ENCODE peak calls at places on chromosomes 2 and 18, in five cellular contexts. M is HCT116, Z is aorta, K is A549, Y is AG04450. H is an unnamed sample.

GRCh38 chr2:12787891-12788783 is 71.4 kb downstream of the TRIB2 start:
- DNase-seq in M (no peak), Z (no peak), K (no peak), Y (no peak), H (no peak)

GRCh38 chr2:233082934-233083755 is 23.0 kb downstream of the INPP5D start:
- DNase-seq in M (no peak), Z (no peak), K (no peak), Y (no peak), H (no peak)

GRCh38 chr2:169285528-169285927 is 76.8 kb downstream of the LRP2 start:
- DNase-seq in M (no peak), Z (no peak), K (no peak), Y (no peak), H (no peak)

GRCh38 chr18:9951022-9951859 is 37.4 kb downstream of the VAPA start:
- DNase-seq in M (peak; percentile 55), Z (no peak), K (peak; percentile 25), Y (peak; percentile 43), H (peak; percentile 58)

GRCh38 chr2:237455764-237456163 is 31.3 kb upstream of the MLPH start:
- DNase-seq in M (no peak), Z (no peak), K (no peak), Y (no peak), H (no peak)

GRCh38 chr18:22378672-22379282 is 38.9 kb downstream of the CTAGE1 start:
- DNase-seq in M (peak; percentile 39), Z (peak; percentile 47), K (peak; percentile 46), Y (no peak), H (peak; percentile 13)

GRCh38 chr2:111685342-111685741 is 198.7 kb downstream of the ANAPC1 start:
- DNase-seq in M (no peak), Z (no peak), K (no peak), Y (no peak), H (no peak)

GRCh38 chr2:186780701-186781316 is 68.2 kb downstream of the ZSWIM2 start:
- DNase-seq in M (peak; percentile 48), Z (no peak), K (peak; percentile 8), Y (no peak), H (peak; percentile 45)

GRCh38 chr18:12921178-12921577 is 26.6 kb upstream of the SEH1L start:
- DNase-seq in M (no peak), Z (no peak), K (no peak), Y (no peak), H (no peak)

GRCh38 chr2:96962567-96963203 is 23.7 kb downstream of the FAM178B start:
- DNase-seq in M (no peak), Z (no peak), K (no peak), Y (no peak), H (no peak)

GRCh38 chr2:98348066-98348561 is 1.9 kb downstream of the CNGA3 start:
- DNase-seq in M (no peak), Z (no peak), K (no peak), Y (no peak), H (no peak)

GRCh38 chr2:26627350-26628105 is 13.6 kb downstream of the CIB4 start:
- DNase-seq in M (no peak), Z (no peak), K (no peak), Y (no peak), H (no peak)

GRCh38 chr2:236164983-236165301 is 3.2 kb downstream of the GBX2 start:
- DNase-seq in M (no peak), Z (no peak), K (no peak), Y (no peak), H (no peak)

GRCh38 chr18:55264108-55264507 is 304.8 kb upstream of the CCDC68 start:
- DNase-seq in M (no peak), Z (no peak), K (no peak), Y (no peak), H (no peak)

GRCh38 chr2:3682811-3683210 is 20.6 kb upstream of the DCDC2C start:
- DNase-seq in M (no peak), Z (no peak), K (no peak), Y (no peak), H (no peak)

GRCh38 chr18:74290831-74291770 is 662 bp downstream of the CYB5A start:
- DNase-seq in M (peak; percentile 39), Z (no peak), K (no peak), Y (no peak), H (no peak)

GRCh38 chr2:157182204-157182709 is 75.2 kb upstream of the GALNT5 start:
- DNase-seq in M (no peak), Z (no peak), K (no peak), Y (no peak), H (no peak)

GRCh38 chr2:48343154-48343553 is 186.8 kb upstream of the STON1 start:
- DNase-seq in M (no peak), Z (no peak), K (no peak), Y (no peak), H (no peak)

GRCh38 chr2:48344441-48344756 is 185.6 kb upstream of the STON1 start:
- DNase-seq in M (no peak), Z (no peak), K (no peak), Y (no peak), H (no peak)

GRCh38 chr2:48345176-48345575 is 184.8 kb upstream of the STON1 start:
- DNase-seq in M (no peak), Z (no peak), K (no peak), Y (no peak), H (no peak)

GRCh38 chr2:48341556-48342133 is 188.3 kb upstream of the STON1 start:
- DNase-seq in M (no peak), Z (no peak), K (no peak), Y (no peak), H (no peak)

GRCh38 chr2:48343571-48344440 is 186.1 kb upstream of the STON1 start:
- DNase-seq in M (no peak), Z (no peak), K (peak; percentile 27), Y (peak; percentile 55), H (no peak)
- H3K4me3 ChIP-seq in M (no peak overlapping the region), Z (peak overlapping the region; percentile 41), K (peak overlapping the region; percentile 37), Y (peak overlapping the region; percentile 43), H (no peak overlapping the region)

DNA sequence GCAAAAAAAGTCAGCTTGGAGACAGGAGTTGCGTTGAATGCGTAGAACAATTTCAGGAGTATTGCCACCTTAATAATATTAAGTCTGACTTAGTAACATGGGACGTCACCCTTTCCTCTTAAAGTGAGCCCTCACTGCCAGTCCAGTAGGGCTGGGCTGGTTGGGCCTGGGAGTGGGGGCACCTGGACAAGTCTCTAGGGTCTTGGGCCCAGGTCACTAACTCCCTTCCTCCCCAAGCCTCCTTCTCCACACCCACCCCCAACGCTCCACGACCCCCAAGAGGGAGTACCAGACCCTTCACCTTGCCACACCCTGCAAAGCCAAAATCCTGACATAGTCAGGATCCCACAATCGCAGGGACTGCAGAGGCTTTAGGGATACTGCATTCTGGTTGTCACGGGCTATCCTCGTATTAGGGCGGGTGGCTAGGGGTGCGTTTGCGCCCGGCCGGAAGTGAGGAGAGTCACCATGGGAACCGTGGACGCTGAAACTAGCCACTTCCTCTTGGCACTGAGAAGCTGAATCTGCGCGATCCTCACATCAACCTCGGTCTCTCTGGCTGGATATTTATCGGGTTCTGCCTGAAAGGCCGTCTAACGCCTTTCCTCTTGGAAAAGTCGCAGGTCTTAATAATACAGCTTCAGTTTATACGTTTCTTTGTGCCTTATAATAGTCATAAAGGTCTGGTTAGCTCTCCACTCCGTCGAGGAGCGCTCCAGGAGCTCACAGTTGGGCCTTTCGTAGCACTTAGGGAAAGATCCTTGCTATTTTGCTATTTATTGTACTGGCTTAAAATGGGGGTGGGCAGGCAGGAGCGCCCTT is 10.3 kb upstream of the CXXC1 start:
- DNase-seq in M (no peak), Z (peak; percentile 91), K (no peak), Y (no peak), H (peak; percentile 58)
- H3K4me3 ChIP-seq in M (no peak overlapping the region), Z (no peak overlapping the region), K (peak overlapping the region; percentile 34), Y (peak overlapping the region; percentile 66), H (peak overlapping the region; percentile 45)

DNA sequence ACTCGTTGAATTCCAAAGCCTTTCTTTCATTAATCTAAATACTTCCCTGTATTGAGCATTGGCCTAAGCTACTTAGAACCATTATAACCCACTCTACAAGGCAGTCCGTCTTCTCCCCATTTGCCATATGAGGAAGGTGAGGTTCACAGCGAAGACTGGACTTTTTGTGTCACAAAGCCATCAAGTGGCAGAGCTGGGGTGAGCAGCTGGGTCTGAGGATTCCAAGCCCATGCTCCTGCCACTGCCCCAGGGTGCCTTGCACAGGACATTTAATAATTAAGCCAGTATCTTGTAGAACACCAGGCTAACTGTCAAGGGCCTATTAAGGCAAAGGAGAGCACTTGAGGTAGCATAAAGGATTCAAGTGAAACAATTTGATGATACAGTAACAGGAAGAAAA is 68.8 kb upstream of the ZNF397 start:
- DNase-seq in M (no peak), Z (no peak), K (no peak), Y (no peak), H (no peak)
- H3K4me3 ChIP-seq in M (no peak overlapping the region), Z (no peak overlapping the region), K (no peak overlapping the region), Y (no peak overlapping the region), H (no peak overlapping the region)

GRCh38 chr2:38598200-38598990 is 4.3 kb downstream of the HNRNPLL start:
- DNase-seq in M (no peak), Z (no peak), K (no peak), Y (no peak), H (no peak)

GRCh38 chr2:38599706-38600105 is 3.0 kb downstream of the HNRNPLL start:
- DNase-seq in M (no peak), Z (no peak), K (no peak), Y (no peak), H (no peak)

GRCh38 chr2:38600242-38600891 is 2.4 kb downstream of the HNRNPLL start:
- DNase-seq in M (no peak), Z (no peak), K (no peak), Y (no peak), H (no peak)

GRCh38 chr2:38597115-38597514 is 5.6 kb downstream of the HNRNPLL start:
- DNase-seq in M (no peak), Z (no peak), K (no peak), Y (no peak), H (no peak)

DNA sequence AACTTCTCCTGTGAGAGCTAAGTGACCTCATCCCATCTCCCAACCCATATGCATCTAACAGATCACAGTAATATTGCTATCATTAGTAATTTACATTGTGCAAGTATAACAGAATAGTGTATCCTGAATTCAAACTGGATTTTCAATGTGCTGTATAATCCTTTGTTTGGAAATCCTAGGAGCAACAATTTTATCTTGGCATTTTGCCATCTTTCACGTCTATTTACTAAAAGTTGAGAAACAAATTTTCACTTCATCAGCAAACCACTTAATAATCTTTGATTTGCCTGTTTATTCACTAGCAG is 3.8 kb downstream of the HNRNPLL start:
- DNase-seq in M (no peak), Z (no peak), K (no peak), Y (no peak), H (no peak)
- H3K4me3 ChIP-seq in M (no peak overlapping the region), Z (no peak overlapping the region), K (no peak overlapping the region), Y (peak overlapping the region; percentile 23), H (no peak overlapping the region)

GRCh38 chr18:79912409-79912991 is 39.0 kb downstream of the SLC66A2 start:
- DNase-seq in M (no peak), Z (no peak), K (no peak), Y (no peak), H (no peak)

GRCh38 chr18:79912994-79913831 is 38.2 kb downstream of the SLC66A2 start:
- DNase-seq in M (no peak), Z (no peak), K (no peak), Y (no peak), H (no peak)

GRCh38 chr18:79911009-79911870 is 40.2 kb downstream of the SLC66A2 start:
- DNase-seq in M (no peak), Z (no peak), K (no peak), Y (no peak), H (no peak)

GRCh38 chr18:79910563-79910962 is 40.9 kb downstream of the SLC66A2 start:
- DNase-seq in M (no peak), Z (no peak), K (no peak), Y (no peak), H (no peak)

GRCh38 chr18:79911871-79912270 is 39.6 kb downstream of the SLC66A2 start:
- DNase-seq in M (no peak), Z (no peak), K (no peak), Y (no peak), H (no peak)
- H3K4me3 ChIP-seq in M (no peak overlapping the region), Z (no peak overlapping the region), K (no peak overlapping the region), Y (no peak overlapping the region), H (no peak overlapping the region)

H was measured in iPS DF 6.9.